ENCODE peak calls at places on chromosomes 7 and 10, in eight cellular contexts. R is cardiac fibroblast, P is psoas muscle, X is lower lobe of right lung, W is epithelial cell of esophagus, G is dorsolateral prefrontal cortex, T is astrocyte of the spinal cord, Z is choroid plexus epithelial cell. Q is an unnamed sample.

GRCh38 chr7:54544356-54545240 is 2.4 kb downstream of the VSTM2A start:
- DNase-seq in R (no peak), P (no peak), X (no peak), W (no peak), G (no peak), T (no peak), Z (no peak), Q (no peak)

GRCh38 chr10:46019541-46020343 is 10.7 kb downstream of the NCOA4 start:
- DNase-seq in R (peak), P (no peak), X (no peak), W (no peak), G (no peak), T (no peak), Z (peak), Q (no peak)

GRCh38 chr10:11049772-11050171 is 32.1 kb downstream of the CELF2 start:
- DNase-seq in R (no peak), P (no peak), X (no peak), W (no peak), G (no peak), T (no peak), Z (no peak), Q (no peak)

GRCh38 chr7:22726849-22727792 is at the start of gene IL6:
- DNase-seq in R (peak), P (peak), X (peak), W (peak), G (no peak), T (peak), Z (peak), Q (peak)

GRCh38 chr10:71201921-71202713 is 10.3 kb upstream of the UNC5B start:
- DNase-seq in R (no peak), P (no peak), X (no peak), W (no peak), G (no peak), T (no peak), Z (no peak), Q (no peak)

GRCh38 chr7:105137898-105138297 is 123.9 kb downstream of the KMT2E start:
- DNase-seq in R (no peak), P (no peak), X (no peak), W (no peak), G (no peak), T (no peak), Z (no peak), Q (no peak)

GRCh38 chr7:132035517-132036362 is 479.3 kb upstream of the PODXL start:
- DNase-seq in R (no peak), P (peak), X (no peak), W (peak), G (no peak), T (no peak), Z (no peak), Q (no peak)

GRCh38 chr7:5309146-5309545 is 26.4 kb downstream of the SLC29A4 start:
- DNase-seq in R (no peak), P (no peak), X (no peak), W (no peak), G (no peak), T (no peak), Z (no peak), Q (no peak)

GRCh38 chr7:505171-505570 is 14.5 kb downstream of the PDGFA start:
- DNase-seq in R (no peak), P (peak), X (peak), W (no peak), G (no peak), T (no peak), Z (no peak), Q (no peak)

GRCh38 chr7:128453836-128454804 is 1.6 kb upstream of the HILPDA start:
- DNase-seq in R (peak), P (peak), X (peak), W (no peak), G (no peak), T (peak), Z (peak), Q (no peak)

GRCh38 chr10:69220041-69220451 is at the start of gene HKDC1:
- DNase-seq in R (no peak), P (no peak), X (no peak), W (no peak), G (no peak), T (no peak), Z (no peak), Q (peak)

GRCh38 chr10:116536810-116537209 is 8.9 kb upstream of the PNLIP start:
- DNase-seq in R (no peak), P (no peak), X (no peak), W (peak), G (no peak), T (no peak), Z (no peak), Q (peak)

GRCh38 chr10:121974019-121974534 is 940 bp downstream of the NSMCE4A start:
- DNase-seq in R (no peak), P (no peak), X (no peak), W (no peak), G (no peak), T (no peak), Z (no peak), Q (no peak)

GRCh38 chr7:29857654-29858053 is 51.3 kb downstream of the WIPF3 start:
- DNase-seq in R (no peak), P (no peak), X (no peak), W (no peak), G (no peak), T (no peak), Z (no peak), Q (no peak)

GRCh38 chr10:48594371-48594770 is 10.5 kb downstream of the ARHGAP22 start:
- DNase-seq in R (no peak), P (no peak), X (no peak), W (no peak), G (no peak), T (no peak), Z (no peak), Q (no peak)

GRCh38 chr10:31622993-31623392 is 304.0 kb downstream of the ZEB1 start:
- DNase-seq in R (peak), P (peak), X (no peak), W (no peak), G (no peak), T (peak), Z (peak), Q (no peak)

GRCh38 chr7:2689951-2690705 is 2.1 kb downstream of the AMZ1 start:
- DNase-seq in R (peak), P (no peak), X (no peak), W (no peak), G (no peak), T (peak), Z (peak), Q (no peak)

GRCh38 chr10:89659185-89660131 is 14.4 kb upstream of the PANK1 start:
- DNase-seq in R (peak), P (no peak), X (no peak), W (no peak), G (no peak), T (peak), Z (peak), Q (no peak)

GRCh38 chr10:62655337-62655994 is 149.1 kb upstream of the ADO start:
- DNase-seq in R (no peak), P (no peak), X (no peak), W (no peak), G (no peak), T (no peak), Z (no peak), Q (no peak)

GRCh38 chr10:71378341-71379117 is 18.2 kb upstream of the CDH23 start:
- DNase-seq in R (no peak), P (no peak), X (no peak), W (no peak), G (no peak), T (no peak), Z (no peak), Q (no peak)

GRCh38 chr7:31020652-31021051 is 31.5 kb upstream of the ADCYAP1R1 start:
- DNase-seq in R (no peak), P (no peak), X (no peak), W (no peak), G (no peak), T (no peak), Z (no peak), Q (no peak)

GRCh38 chr10:64369885-64370773 is 848.9 kb downstream of the REEP3 start:
- DNase-seq in R (no peak), P (no peak), X (no peak), W (no peak), G (no peak), T (no peak), Z (no peak), Q (peak)

GRCh38 chr7:53642361-53642760 is 606.9 kb downstream of the POM121L12 start:
- DNase-seq in R (no peak), P (no peak), X (no peak), W (no peak), G (no peak), T (peak), Z (no peak), Q (no peak)

GRCh38 chr7:151813997-151814396 is 62.9 kb downstream of the PRKAG2 start:
- DNase-seq in R (no peak), P (peak), X (peak), W (peak), G (no peak), T (no peak), Z (peak), Q (no peak)

GRCh38 chr7:138338361-138338760 is 121.7 kb upstream of the TRIM24 start:
- DNase-seq in R (peak), P (peak), X (no peak), W (no peak), G (no peak), T (peak), Z (peak), Q (peak)

GRCh38 chr7:109901916-109902315 is 1189.0 kb upstream of the LRRN3 start:
- DNase-seq in R (no peak), P (no peak), X (no peak), W (peak), G (no peak), T (peak), Z (no peak), Q (no peak)

GRCh38 chr7:23687011-23687410 is 7.0 kb downstream of the FAM221A start:
- DNase-seq in R (no peak), P (no peak), X (no peak), W (peak), G (no peak), T (no peak), Z (peak), Q (no peak)

GRCh38 chr7:138900040-138900828 is 81.0 kb downstream of the KIAA1549 start:
- DNase-seq in R (peak), P (no peak), X (no peak), W (no peak), G (no peak), T (peak), Z (peak), Q (no peak)

GRCh38 chr10:17585001-17585400 is 32.2 kb downstream of the HACD1 start:
- DNase-seq in R (no peak), P (no peak), X (no peak), W (no peak), G (no peak), T (no peak), Z (no peak), Q (no peak)

GRCh38 chr10:107686095-107686494 is 521.6 kb upstream of the SORCS1 start:
- DNase-seq in R (no peak), P (no peak), X (peak), W (no peak), G (no peak), T (no peak), Z (no peak), Q (no peak)

GRCh38 chr10:116737582-116738358 is 4.6 kb downstream of the HSPA12A start:
- DNase-seq in R (no peak), P (no peak), X (no peak), W (no peak), G (peak), T (no peak), Z (peak), Q (no peak)

GRCh38 chr10:69096045-69096444 is 8.1 kb downstream of the SRGN start:
- DNase-seq in R (no peak), P (no peak), X (no peak), W (no peak), G (no peak), T (no peak), Z (no peak), Q (no peak)

GRCh38 chr7:150359007-150359917 is 9.4 kb upstream of the REPIN1 start:
- DNase-seq in R (no peak), P (no peak), X (no peak), W (no peak), G (no peak), T (no peak), Z (no peak), Q (no peak)
- H3K4me3 ChIP-seq in R (no peak), P (no peak), X (no peak), W (no peak), G (no peak), T (no peak), Z (no peak), Q (no peak)

GRCh38 chr7:100874577-100875355 is at the start of gene SRRT:
- DNase-seq in R (peak), P (peak), X (peak), W (peak), G (peak), T (peak), Z (peak), Q (no peak)
- TF ChIP-seq CTCF in R (peak), P (peak), X (peak), W (peak), G (peak), T (peak), Z (peak), Q (peak)

GRCh38 chr10:114239994-114240345 is 916 bp downstream of the VWA2 start:
- DNase-seq in R (no peak), P (no peak), X (no peak), W (no peak), G (no peak), T (no peak), Z (no peak), Q (no peak)
- H3K4me3 ChIP-seq in R (no peak), P (no peak), X (peak), W (peak), G (peak), T (no peak), Z (no peak), Q (peak)

GRCh38 chr10:32890444-32890843 is 67.6 kb downstream of the ITGB1 start:
- DNase-seq in R (no peak), P (no peak), X (no peak), W (no peak), G (no peak), T (no peak), Z (no peak), Q (no peak)

GRCh38 chr10:32889631-32890212 is 68.3 kb downstream of the ITGB1 start:
- DNase-seq in R (no peak), P (no peak), X (no peak), W (no peak), G (no peak), T (no peak), Z (no peak), Q (no peak)

GRCh38 chr10:32888161-32888927 is 69.7 kb downstream of the ITGB1 start:
- DNase-seq in R (no peak), P (no peak), X (no peak), W (no peak), G (no peak), T (no peak), Z (no peak), Q (no peak)

GRCh38 chr10:32891261-32891660 is 66.8 kb downstream of the ITGB1 start:
- DNase-seq in R (no peak), P (no peak), X (no peak), W (no peak), G (no peak), T (no peak), Z (no peak), Q (no peak)

DNA sequence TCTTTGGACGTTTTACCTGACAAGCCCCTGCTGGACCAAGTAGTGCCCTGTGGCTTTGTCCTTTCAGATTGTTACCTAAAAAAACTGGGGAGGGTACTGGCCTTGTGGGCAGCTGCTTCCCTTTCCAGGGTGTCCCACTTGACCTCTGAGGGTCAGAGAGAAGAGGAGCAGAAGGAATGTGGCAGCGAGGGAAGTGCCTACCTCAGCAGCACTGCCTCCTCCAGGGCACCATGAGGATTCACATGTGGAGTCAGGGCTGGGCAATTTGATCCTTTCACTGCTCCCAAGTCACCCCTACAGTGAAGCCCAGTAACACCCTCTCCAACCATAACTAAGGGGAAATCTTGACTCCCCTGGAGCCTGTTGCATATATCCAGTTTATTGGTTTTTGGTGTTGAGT is 64.6 kb downstream of the ITGB1 start:
- DNase-seq in R (no peak), P (no peak), X (no peak), W (no peak), G (no peak), T (no peak), Z (no peak), Q (no peak)
- TF ChIP-seq CTCF in R (no peak), P (no peak), X (no peak), W (peak), G (no peak), T (peak), Z (peak), Q (peak)

GRCh38 chr10:125085281-125085680 is 75.1 kb downstream of the CTBP2 start:
- DNase-seq in R (no peak), P (peak), X (no peak), W (no peak), G (no peak), T (no peak), Z (no peak), Q (no peak)
- H3K4me3 ChIP-seq in R (no peak), P (no peak), X (no peak), W (no peak), G (peak), T (no peak), Z (no peak), Q (no peak)

GRCh38 chr7:142319970-142320369 is 62.1 kb upstream of the PRSS58 start:
- DNase-seq in R (no peak), P (no peak), X (no peak), W (peak), G (no peak), T (no peak), Z (peak), Q (no peak)
- TF ChIP-seq CTCF in R (peak), P (no peak), X (no peak), W (peak), G (peak), T (peak), Z (peak), Q (peak)

GRCh38 chr7:79046061-79046460 is 407.4 kb downstream of the MAGI2 start:
- DNase-seq in R (no peak), P (no peak), X (no peak), W (no peak), G (no peak), T (no peak), Z (no peak), Q (no peak)

GRCh38 chr7:79050592-79050991 is 402.9 kb downstream of the MAGI2 start:
- DNase-seq in R (peak), P (no peak), X (no peak), W (peak), G (no peak), T (peak), Z (peak), Q (no peak)

GRCh38 chr7:79055722-79056415 is 397.6 kb downstream of the MAGI2 start:
- DNase-seq in R (no peak), P (no peak), X (no peak), W (peak), G (no peak), T (no peak), Z (no peak), Q (peak)

DNA sequence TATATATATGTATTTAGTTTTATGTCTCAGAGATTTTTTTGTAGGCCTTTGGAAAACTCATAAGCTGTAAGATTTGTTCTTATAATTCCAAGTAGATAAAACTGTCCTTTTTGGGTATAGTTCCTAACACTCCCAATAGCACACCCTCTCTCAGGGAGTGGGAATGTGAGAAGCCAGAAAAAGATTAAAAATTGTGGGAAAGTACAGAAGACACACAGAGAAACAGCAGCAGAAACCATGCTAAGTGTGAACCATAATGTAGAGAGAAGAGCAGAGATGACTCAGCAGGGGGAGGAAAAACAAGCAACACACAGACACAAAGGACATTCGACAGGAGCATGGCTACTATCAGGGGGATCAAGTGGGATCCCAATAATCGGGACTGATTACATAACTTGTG is 401.6 kb downstream of the MAGI2 start:
- DNase-seq in R (no peak), P (no peak), X (no peak), W (peak), G (no peak), T (no peak), Z (peak), Q (no peak)
- H3K4me3 ChIP-seq in R (no peak), P (no peak), X (no peak), W (no peak), G (no peak), T (no peak), Z (no peak), Q (no peak)

GRCh38 chr7:10181996-10182395 is 791.7 kb upstream of the PHF14 start:
- DNase-seq in R (no peak), P (no peak), X (no peak), W (no peak), G (no peak), T (no peak), Z (no peak), Q (no peak)
- TF ChIP-seq CTCF in R (no peak), P (no peak), X (no peak), W (no peak), G (no peak), T (no peak), Z (no peak), Q (no peak)